ENCODE peak calls at places on chromosomes 2 and 18, in nine cellular contexts. One of them, this sample, is unnamed.

GRCh38 chr18:31450409-31450808 is 2.9 kb downstream of the DSG3 start:
- DNase-seq in tibial artery: no peak
- DNase-seq in adipocyte: no peak
- DNase-seq in upper lobe of right lung: no peak
- DNase-seq in ovary: no peak
- DNase-seq in CD8-positive, alpha-beta memory T cell: no peak
- DNase-seq in left ventricle myocardium inferior: no peak
- DNase-seq in fibroblast of lung: no peak
- DNase-seq in IMR-90: no peak
- DNase-seq in this sample: no peak

GRCh38 chr2:202249521-202249850 is 11.1 kb upstream of the SUMO1 start:
- DNase-seq in tibial artery: no peak
- DNase-seq in CD8-positive, alpha-beta memory T cell: no peak
- DNase-seq in IMR-90: peak; percentile 22
- DNase-seq in ovary: no peak
- DNase-seq in fibroblast of lung: no peak
- DNase-seq in left ventricle myocardium inferior: no peak
- DNase-seq in adipocyte: no peak
- DNase-seq in upper lobe of right lung: no peak
- DNase-seq in this sample: no peak

GRCh38 chr2:130756041-130756720 is 841 bp downstream of the AMER3 start:
- DNase-seq in upper lobe of right lung: no peak
- DNase-seq in fibroblast of lung: no peak
- DNase-seq in adipocyte: peak; percentile 14
- DNase-seq in tibial artery: no peak
- DNase-seq in ovary: no peak
- DNase-seq in CD8-positive, alpha-beta memory T cell: no peak
- DNase-seq in IMR-90: no peak
- DNase-seq in left ventricle myocardium inferior: no peak
- DNase-seq in this sample: no peak

GRCh38 chr18:49949991-49950395 is 136.7 kb upstream of the ACAA2 start:
- DNase-seq in fibroblast of lung: no peak
- DNase-seq in tibial artery: no peak
- DNase-seq in upper lobe of right lung: no peak
- DNase-seq in adipocyte: no peak
- DNase-seq in IMR-90: no peak
- DNase-seq in ovary: no peak
- DNase-seq in CD8-positive, alpha-beta memory T cell: no peak
- DNase-seq in left ventricle myocardium inferior: no peak
- DNase-seq in this sample: no peak

GRCh38 chr2:109644571-109645275 is 30.6 kb downstream of the SOWAHC start:
- DNase-seq in IMR-90: no peak
- DNase-seq in tibial artery: no peak
- DNase-seq in ovary: no peak
- DNase-seq in upper lobe of right lung: no peak
- DNase-seq in adipocyte: peak; percentile 28
- DNase-seq in left ventricle myocardium inferior: peak; percentile 19
- DNase-seq in CD8-positive, alpha-beta memory T cell: no peak
- DNase-seq in fibroblast of lung: no peak
- DNase-seq in this sample: no peak

GRCh38 chr2:223997938-223998337 is 40.7 kb downstream of the MRPL44 start:
- DNase-seq in fibroblast of lung: peak; percentile 8
- DNase-seq in ovary: no peak
- DNase-seq in IMR-90: peak; percentile 30
- DNase-seq in upper lobe of right lung: no peak
- DNase-seq in tibial artery: no peak
- DNase-seq in adipocyte: no peak
- DNase-seq in CD8-positive, alpha-beta memory T cell: no peak
- DNase-seq in left ventricle myocardium inferior: no peak
- DNase-seq in this sample: no peak

GRCh38 chr2:241217320-241218031 is 29.0 kb downstream of the ANO7 start:
- DNase-seq in IMR-90: peak; percentile 72
- DNase-seq in fibroblast of lung: peak; percentile 75
- DNase-seq in left ventricle myocardium inferior: peak; percentile 75
- DNase-seq in tibial artery: peak; percentile 67
- DNase-seq in upper lobe of right lung: peak; percentile 88
- DNase-seq in adipocyte: peak; percentile 84
- DNase-seq in ovary: peak; percentile 77
- DNase-seq in CD8-positive, alpha-beta memory T cell: no peak
- DNase-seq in this sample: peak; percentile 82

GRCh38 chr2:108182489-108182888 is 57.3 kb upstream of the SULT1C3 start:
- DNase-seq in tibial artery: no peak
- DNase-seq in upper lobe of right lung: no peak
- DNase-seq in CD8-positive, alpha-beta memory T cell: no peak
- DNase-seq in ovary: no peak
- DNase-seq in IMR-90: no peak
- DNase-seq in fibroblast of lung: no peak
- DNase-seq in left ventricle myocardium inferior: no peak
- DNase-seq in adipocyte: no peak
- DNase-seq in this sample: no peak

GRCh38 chr2:160207804-160208661 is 8.0 kb upstream of the ITGB6 start:
- DNase-seq in CD8-positive, alpha-beta memory T cell: no peak
- DNase-seq in upper lobe of right lung: peak; percentile 86
- DNase-seq in adipocyte: peak; percentile 98
- DNase-seq in IMR-90: peak; percentile 83
- DNase-seq in ovary: peak; percentile 53
- DNase-seq in fibroblast of lung: peak; percentile 86
- DNase-seq in tibial artery: peak; percentile 74
- DNase-seq in left ventricle myocardium inferior: peak; percentile 42
- DNase-seq in this sample: peak; percentile 96

GRCh38 chr2:68187329-68187728 is 29.6 kb downstream of the PNO1 start:
- DNase-seq in tibial artery: no peak
- DNase-seq in fibroblast of lung: no peak
- DNase-seq in upper lobe of right lung: no peak
- DNase-seq in ovary: no peak
- DNase-seq in CD8-positive, alpha-beta memory T cell: no peak
- DNase-seq in IMR-90: no peak
- DNase-seq in adipocyte: no peak
- DNase-seq in left ventricle myocardium inferior: no peak
- DNase-seq in this sample: no peak

DNA sequence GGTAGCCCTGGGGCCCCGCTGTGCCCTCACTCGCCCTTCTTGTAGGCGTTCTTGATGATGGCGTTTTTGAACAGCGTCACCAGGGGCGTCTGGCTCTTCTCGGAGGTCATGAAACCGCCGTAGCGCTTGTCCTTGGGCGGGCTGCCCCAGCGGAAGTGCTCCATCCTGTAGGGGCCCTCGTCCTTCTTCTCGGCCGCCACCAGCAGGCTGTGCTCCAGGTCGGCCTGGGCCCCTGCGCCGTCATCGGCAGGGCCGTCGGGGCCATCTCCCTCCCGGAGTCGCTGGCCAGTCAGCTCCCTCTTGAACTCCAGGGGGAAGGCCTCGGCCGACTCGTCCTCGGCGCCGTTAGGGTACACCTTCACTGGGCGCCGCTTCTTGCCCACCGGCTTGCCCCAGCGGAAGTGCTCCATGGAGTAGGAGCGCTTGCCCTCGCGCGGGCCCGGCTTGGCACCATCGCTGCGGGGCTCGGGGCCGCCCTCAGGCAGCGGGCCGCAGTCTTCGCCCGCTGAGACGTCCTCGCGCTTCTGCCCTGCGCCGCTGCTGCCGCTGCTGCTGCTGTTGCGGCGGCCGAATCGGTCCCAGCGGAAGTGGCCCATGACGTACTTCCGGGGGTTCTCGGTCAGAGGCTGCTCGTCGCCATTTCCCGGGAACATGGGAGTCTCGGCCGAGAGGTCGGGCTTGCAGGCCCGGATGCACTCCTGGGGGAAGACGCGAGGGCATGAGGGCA is 7.2 kb downstream of the POMC start:
- DNase-seq in tibial artery: no peak
- DNase-seq in ovary: peak; percentile 60
- DNase-seq in upper lobe of right lung: peak; percentile 89
- DNase-seq in fibroblast of lung: peak; percentile 52
- DNase-seq in adipocyte: no peak
- DNase-seq in left ventricle myocardium inferior: peak; percentile 76
- DNase-seq in IMR-90: peak; percentile 4
- DNase-seq in CD8-positive, alpha-beta memory T cell: peak; percentile 80
- DNase-seq in this sample: peak; percentile 81
- H3K4me3 ChIP-seq in tibial artery: peak overlapping the region; percentile 52
- H3K4me3 ChIP-seq in ovary: peak overlapping the region; percentile 37
- H3K4me3 ChIP-seq in upper lobe of right lung: peak overlapping the region; percentile 53
- H3K4me3 ChIP-seq in fibroblast of lung: no peak overlapping the region
- H3K4me3 ChIP-seq in adipocyte: peak overlapping the region; percentile 71
- H3K4me3 ChIP-seq in left ventricle myocardium inferior: peak overlapping the region; percentile 73
- H3K4me3 ChIP-seq in IMR-90: no peak overlapping the region
- H3K4me3 ChIP-seq in CD8-positive, alpha-beta memory T cell: peak overlapping the region; percentile 43
- H3K4me3 ChIP-seq in this sample: no peak overlapping the region

DNA sequence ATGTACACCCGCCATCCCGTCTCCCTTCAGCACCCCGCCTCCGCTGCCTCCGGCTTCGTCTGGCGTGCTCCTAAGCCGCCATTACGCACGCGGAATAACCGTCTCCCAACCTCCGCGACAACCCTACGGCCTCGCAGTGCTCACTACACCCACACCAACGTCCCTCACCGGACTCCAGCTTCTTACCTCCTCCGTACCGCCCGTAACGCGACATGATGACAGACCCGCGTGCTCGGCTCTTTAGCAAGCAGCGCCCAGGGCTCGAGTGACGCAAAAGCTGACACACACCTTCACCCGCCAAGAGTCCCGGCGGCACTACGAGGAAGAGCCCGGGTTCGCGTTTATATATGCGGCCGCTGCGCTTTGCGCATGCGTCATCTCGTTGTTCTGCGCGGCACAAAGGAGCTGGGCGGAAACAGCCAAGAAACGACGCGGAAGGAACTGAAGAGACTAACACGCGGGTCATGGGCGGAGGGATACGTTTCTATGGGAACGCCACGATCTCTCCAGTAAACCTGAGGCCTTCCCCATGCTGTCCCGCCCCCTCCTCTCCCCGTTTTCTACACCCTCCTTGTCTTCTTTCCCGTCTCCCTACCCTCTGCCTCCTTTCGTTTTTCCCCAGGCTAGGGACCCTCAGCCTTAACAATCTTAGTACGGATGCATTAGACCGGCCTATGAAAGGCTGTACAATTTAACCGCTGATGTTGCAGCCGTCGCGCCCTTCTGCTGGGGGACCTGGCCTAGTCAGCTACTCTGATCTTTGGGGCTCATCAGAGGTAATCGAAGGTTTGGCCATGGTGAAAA is at the start of gene SRSF7:
- DNase-seq in upper lobe of right lung: peak; percentile 97
- DNase-seq in IMR-90: peak; percentile 99
- DNase-seq in left ventricle myocardium inferior: peak; percentile 96
- DNase-seq in tibial artery: peak; percentile 98
- DNase-seq in fibroblast of lung: peak; percentile 100
- DNase-seq in ovary: peak; percentile 98
- DNase-seq in CD8-positive, alpha-beta memory T cell: peak; percentile 99
- DNase-seq in adipocyte: peak; percentile 100
- DNase-seq in this sample: peak; percentile 99
- H3K4me3 ChIP-seq in upper lobe of right lung: peak within 1 kb of the TSS; percentile 82
- H3K4me3 ChIP-seq in IMR-90: peak within 1 kb of the TSS; percentile 89
- H3K4me3 ChIP-seq in left ventricle myocardium inferior: peak within 1 kb of the TSS; percentile 97
- H3K4me3 ChIP-seq in tibial artery: peak within 1 kb of the TSS; percentile 82
- H3K4me3 ChIP-seq in fibroblast of lung: peak within 1 kb of the TSS; percentile 92
- H3K4me3 ChIP-seq in ovary: peak within 1 kb of the TSS; percentile 68
- H3K4me3 ChIP-seq in CD8-positive, alpha-beta memory T cell: peak within 1 kb of the TSS; percentile 96
- H3K4me3 ChIP-seq in adipocyte: peak within 1 kb of the TSS; percentile 95
- H3K4me3 ChIP-seq in this sample: peak within 1 kb of the TSS; percentile 85

GRCh38 chr2:203913947-203914346 is 22.6 kb upstream of the ICOS start:
- DNase-seq in CD8-positive, alpha-beta memory T cell: no peak
- DNase-seq in tibial artery: no peak
- DNase-seq in ovary: no peak
- DNase-seq in adipocyte: no peak
- DNase-seq in fibroblast of lung: no peak
- DNase-seq in IMR-90: no peak
- DNase-seq in left ventricle myocardium inferior: no peak
- DNase-seq in upper lobe of right lung: no peak
- DNase-seq in this sample: no peak

GRCh38 chr2:203909946-203910476 is 26.6 kb upstream of the ICOS start:
- DNase-seq in tibial artery: no peak
- DNase-seq in fibroblast of lung: no peak
- DNase-seq in upper lobe of right lung: no peak
- DNase-seq in adipocyte: no peak
- DNase-seq in CD8-positive, alpha-beta memory T cell: no peak
- DNase-seq in IMR-90: no peak
- DNase-seq in left ventricle myocardium inferior: no peak
- DNase-seq in ovary: no peak
- DNase-seq in this sample: no peak

GRCh38 chr2:203908344-203909185 is 28.0 kb upstream of the ICOS start:
- DNase-seq in fibroblast of lung: no peak
- DNase-seq in CD8-positive, alpha-beta memory T cell: no peak
- DNase-seq in IMR-90: no peak
- DNase-seq in tibial artery: no peak
- DNase-seq in upper lobe of right lung: no peak
- DNase-seq in adipocyte: no peak
- DNase-seq in ovary: no peak
- DNase-seq in left ventricle myocardium inferior: no peak
- DNase-seq in this sample: peak; percentile 54

GRCh38 chr2:203905661-203906060 is 30.9 kb upstream of the ICOS start:
- DNase-seq in ovary: no peak
- DNase-seq in tibial artery: no peak
- DNase-seq in left ventricle myocardium inferior: no peak
- DNase-seq in CD8-positive, alpha-beta memory T cell: no peak
- DNase-seq in adipocyte: peak; percentile 28
- DNase-seq in upper lobe of right lung: no peak
- DNase-seq in IMR-90: peak; percentile 33
- DNase-seq in fibroblast of lung: no peak
- DNase-seq in this sample: no peak

DNA sequence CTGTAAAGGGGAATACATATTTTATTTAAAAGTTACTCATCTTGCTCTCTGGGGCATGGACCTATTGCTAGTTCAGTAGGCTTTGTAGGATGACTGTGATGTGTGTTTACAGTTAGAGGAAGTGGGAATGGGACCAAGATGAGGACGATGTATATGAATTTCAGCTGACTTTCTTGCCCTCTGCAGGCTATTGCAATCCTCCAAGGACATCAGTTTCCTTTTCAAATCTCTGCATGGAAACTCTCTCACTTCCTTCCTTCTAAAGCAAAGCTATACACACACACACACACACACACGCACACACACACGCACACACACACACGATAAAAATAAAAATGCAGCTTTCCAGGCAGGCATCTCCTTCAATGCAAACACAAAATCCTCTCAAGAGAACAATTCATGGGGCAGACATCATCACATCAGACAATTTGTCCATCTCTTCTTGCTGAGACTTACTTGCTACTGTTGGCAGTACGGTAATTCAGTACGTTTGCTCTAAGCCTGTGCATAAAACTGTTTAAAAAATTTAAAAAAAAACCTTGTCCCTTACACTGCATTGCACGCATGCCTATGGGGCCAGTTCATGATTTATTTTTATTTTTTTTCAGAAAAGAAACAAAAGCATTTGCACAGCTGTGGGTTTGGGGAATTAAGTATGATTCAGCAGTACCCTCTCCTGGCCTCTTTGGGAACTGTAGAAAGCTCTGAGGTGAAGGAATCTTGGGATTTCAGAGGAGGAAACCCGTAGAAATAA is 27.2 kb upstream of the ICOS start:
- DNase-seq in CD8-positive, alpha-beta memory T cell: no peak
- DNase-seq in adipocyte: peak; percentile 90
- DNase-seq in fibroblast of lung: peak; percentile 84
- DNase-seq in left ventricle myocardium inferior: no peak
- DNase-seq in tibial artery: no peak
- DNase-seq in ovary: no peak
- DNase-seq in upper lobe of right lung: no peak
- DNase-seq in IMR-90: peak; percentile 80
- DNase-seq in this sample: no peak
- H3K4me3 ChIP-seq in CD8-positive, alpha-beta memory T cell: no peak overlapping the region
- H3K4me3 ChIP-seq in adipocyte: peak overlapping the region; percentile 73
- H3K4me3 ChIP-seq in fibroblast of lung: peak overlapping the region; percentile 51
- H3K4me3 ChIP-seq in left ventricle myocardium inferior: peak overlapping the region; percentile 48
- H3K4me3 ChIP-seq in tibial artery: peak overlapping the region; percentile 32
- H3K4me3 ChIP-seq in ovary: no peak overlapping the region
- H3K4me3 ChIP-seq in upper lobe of right lung: peak overlapping the region; percentile 25
- H3K4me3 ChIP-seq in IMR-90: peak overlapping the region; percentile 20
- H3K4me3 ChIP-seq in this sample: peak overlapping the region; percentile 33

GRCh38 chr2:73243884-73244570 is 9.9 kb downstream of the CCT7 start:
- DNase-seq in tibial artery: no peak
- DNase-seq in upper lobe of right lung: peak; percentile 60
- DNase-seq in CD8-positive, alpha-beta memory T cell: no peak
- DNase-seq in ovary: no peak
- DNase-seq in left ventricle myocardium inferior: no peak
- DNase-seq in adipocyte: peak; percentile 90
- DNase-seq in fibroblast of lung: peak; percentile 9
- DNase-seq in IMR-90: peak; percentile 63
- DNase-seq in this sample: peak; percentile 23
- H3K4me3 ChIP-seq in tibial artery: no peak overlapping the region
- H3K4me3 ChIP-seq in upper lobe of right lung: no peak overlapping the region
- H3K4me3 ChIP-seq in CD8-positive, alpha-beta memory T cell: no peak overlapping the region
- H3K4me3 ChIP-seq in ovary: no peak overlapping the region
- H3K4me3 ChIP-seq in left ventricle myocardium inferior: no peak overlapping the region
- H3K4me3 ChIP-seq in adipocyte: no peak overlapping the region
- H3K4me3 ChIP-seq in fibroblast of lung: no peak overlapping the region
- H3K4me3 ChIP-seq in IMR-90: no peak overlapping the region
- H3K4me3 ChIP-seq in this sample: no peak overlapping the region

This sample was measured in aorta.